ENCODE peak calls at places on chromosome 16, in six cellular contexts. W, G, I, U, E and K are unnamed samples.

GRCh38 chr16:57268804-57269800 is 15.4 kb downstream of the PLLP start:
- DNase-seq in G (no peak), W (peak; percentile 40), E (no peak), U (peak; percentile 70), I (no peak), K (no peak)

GRCh38 chr16:79278506-79278905 is 322.0 kb downstream of the MAF start:
- DNase-seq in E (no peak), I (peak; percentile 16), W (no peak), U (no peak), G (no peak), K (no peak)

GRCh38 chr16:71927787-71928186 is 32.5 kb downstream of the IST1 start:
- DNase-seq in W (no peak), I (no peak), G (no peak), E (no peak), U (peak; percentile 39), K (no peak)

GRCh38 chr16:27789150-27789549 is 239.2 kb downstream of the KATNIP start:
- DNase-seq in W (no peak), E (no peak), I (no peak), G (no peak), U (no peak), K (no peak)

GRCh38 chr16:50169555-50170096 is 16.5 kb downstream of the TENT4B start:
- DNase-seq in U (no peak), I (no peak), G (no peak), W (no peak), E (no peak), K (no peak)

GRCh38 chr16:54073356-54073755 is 213.2 kb downstream of the IRX3 start:
- DNase-seq in I (no peak), G (no peak), E (no peak), W (no peak), U (no peak), K (no peak)

GRCh38 chr16:3058173-3059030 is 7.0 kb upstream of the IL32 start:
- DNase-seq in G (peak; percentile 80), E (no peak), W (peak; percentile 64), I (peak; percentile 40), U (peak; percentile 44), K (peak; percentile 57)

GRCh38 chr16:53153130-53153529 is 98.3 kb downstream of the CHD9 start:
- DNase-seq in I (no peak), W (no peak), G (no peak), E (no peak), U (no peak), K (no peak)

GRCh38 chr16:80684906-80685305 is 119.5 kb downstream of the CDYL2 start:
- DNase-seq in E (no peak), W (no peak), U (no peak), I (no peak), G (no peak), K (no peak)

GRCh38 chr16:84302111-84302954 is 7.7 kb downstream of the WFDC1 start:
- DNase-seq in U (no peak), W (no peak), I (no peak), E (no peak), G (no peak), K (no peak)

GRCh38 chr16:71723537-71724319 is 773 bp downstream of the PHLPP2 start:
- DNase-seq in G (peak; percentile 95), U (peak; percentile 76), I (peak; percentile 72), W (peak; percentile 72), E (no peak), K (peak; percentile 46)

GRCh38 chr16:78505544-78506371 is 406.3 kb downstream of the WWOX start:
- DNase-seq in I (no peak), U (peak; percentile 71), E (no peak), W (no peak), G (no peak), K (no peak)

GRCh38 chr16:87552772-87553171 is 49.5 kb upstream of the JPH3 start:
- DNase-seq in U (no peak), I (no peak), E (no peak), G (no peak), W (no peak), K (no peak)

GRCh38 chr16:67598527-67598926 is 36.2 kb downstream of the CTCF start:
- DNase-seq in G (no peak), U (no peak), W (no peak), I (no peak), E (no peak), K (no peak)

DNA sequence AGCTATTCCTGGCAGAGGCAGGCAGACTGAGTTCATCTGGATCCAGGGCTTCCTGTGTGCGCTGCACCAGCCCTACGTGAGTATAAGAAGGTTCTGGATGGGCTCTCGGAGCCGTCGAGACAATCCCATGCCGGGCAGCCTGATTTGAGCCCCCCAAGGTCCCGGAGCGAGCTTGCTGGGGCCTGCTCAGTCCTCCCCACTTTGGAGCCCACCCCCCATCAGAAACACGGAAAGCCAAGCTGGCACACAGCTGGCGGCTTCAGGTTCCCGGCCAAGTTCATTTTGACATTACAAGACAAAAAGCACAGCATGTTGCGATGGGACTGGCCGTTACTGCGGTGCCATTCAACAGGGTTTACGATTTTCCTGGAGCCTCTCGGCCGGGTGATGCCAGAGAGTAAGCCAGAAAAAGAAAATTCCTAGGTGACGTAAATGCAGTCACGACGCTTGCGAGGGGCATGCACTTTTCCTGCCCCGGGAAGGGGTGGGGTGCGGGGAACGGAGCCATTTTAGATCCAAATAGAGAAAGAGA is 167.2 kb upstream of the FOXF1 start:
- DNase-seq in I (no peak), E (no peak), G (no peak), W (no peak), U (peak; percentile 24), K (no peak)
- H3K4me3 ChIP-seq in I (no peak overlapping the region), E (no peak overlapping the region), G (no peak overlapping the region), W (no peak overlapping the region), U (peak overlapping the region; percentile 45), K (no peak overlapping the region)

GRCh38 chr16:75267631-75268264 is 16.3 kb upstream of the BCAR1 start:
- DNase-seq in E (no peak), I (no peak), G (no peak), U (peak; percentile 82), W (peak; percentile 75), K (no peak)
- H3K4me3 ChIP-seq in E (no peak overlapping the region), I (no peak overlapping the region), G (no peak overlapping the region), U (no peak overlapping the region), W (no peak overlapping the region), K (no peak overlapping the region)

GRCh38 chr16:1122031-1122765 is 26.2 kb upstream of the C1QTNF8 start:
- DNase-seq in W (no peak), U (no peak), G (no peak), I (no peak), E (no peak), K (no peak)
- H3K4me3 ChIP-seq in W (no peak overlapping the region), U (no peak overlapping the region), G (no peak overlapping the region), I (no peak overlapping the region), E (no peak overlapping the region), K (no peak overlapping the region)

GRCh38 chr16:10335681-10336080 is 50.2 kb upstream of the ATF7IP2 start:
- DNase-seq in E (no peak), G (no peak), I (no peak), U (no peak), W (no peak), K (no peak)

GRCh38 chr16:10338426-10338825 is 47.4 kb upstream of the ATF7IP2 start:
- DNase-seq in E (no peak), I (no peak), G (no peak), U (no peak), W (no peak), K (no peak)

GRCh38 chr16:10333321-10334032 is 52.4 kb upstream of the ATF7IP2 start:
- DNase-seq in U (no peak), I (no peak), E (no peak), G (no peak), W (no peak), K (no peak)

GRCh38 chr16:10332301-10332700 is 53.6 kb upstream of the ATF7IP2 start:
- DNase-seq in W (no peak), U (no peak), E (no peak), G (no peak), I (no peak), K (peak; percentile 28)

DNA sequence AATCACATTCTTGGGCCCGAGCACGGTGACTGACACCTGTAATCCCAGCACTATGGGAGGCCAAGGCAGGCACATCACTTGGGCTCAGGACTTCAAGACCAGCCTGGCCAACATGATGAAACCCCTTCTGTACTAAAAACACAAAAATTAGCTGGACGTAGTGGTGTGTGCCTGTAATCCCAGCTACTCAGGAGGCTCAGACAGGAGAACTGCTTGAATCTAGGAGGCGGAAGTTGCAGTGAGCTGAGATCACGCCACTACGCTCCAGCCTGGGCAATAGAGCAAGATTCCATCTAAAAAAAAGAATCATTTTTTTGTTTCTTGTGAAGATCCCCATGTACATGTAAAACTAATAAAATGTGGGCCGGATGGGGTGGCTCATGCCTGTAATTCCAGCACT is 53.1 kb upstream of the ATF7IP2 start:
- DNase-seq in E (no peak), U (no peak), I (no peak), W (no peak), G (no peak), K (no peak)
- H3K4me3 ChIP-seq in E (no peak overlapping the region), U (no peak overlapping the region), I (no peak overlapping the region), W (no peak overlapping the region), G (no peak overlapping the region), K (no peak overlapping the region)